ENCODE peak calls at places on chromosomes 7 and 10, in seven cellular contexts. One of them, this sample, is unnamed.

GRCh38 chr10:96366508-96366907 is 7.7 kb upstream of the OPALIN start:
- DNase-seq in activated CD4-positive, alpha-beta T cell treated with anti-CD3 and anti-CD28 coated beads, Interleukin-2, amount 50 U/mL, for 1 hour: no peak
- DNase-seq in SJSA1: no peak
- DNase-seq in CD4-positive, alpha-beta T cell: no peak
- DNase-seq in tibial nerve: no peak
- DNase-seq in heart right ventricle: no peak
- DNase-seq in GM13976: no peak
- DNase-seq in this sample: no peak

GRCh38 chr10:84337199-84337598 is 8.8 kb downstream of the CCSER2 start:
- DNase-seq in activated CD4-positive, alpha-beta T cell treated with anti-CD3 and anti-CD28 coated beads, Interleukin-2, amount 50 U/mL, for 1 hour: no peak
- DNase-seq in SJSA1: no peak
- DNase-seq in CD4-positive, alpha-beta T cell: no peak
- DNase-seq in tibial nerve: no peak
- DNase-seq in heart right ventricle: no peak
- DNase-seq in GM13976: no peak
- DNase-seq in this sample: no peak

GRCh38 chr10:91198781-91199180 is 21.7 kb upstream of the PCGF5 start:
- DNase-seq in activated CD4-positive, alpha-beta T cell treated with anti-CD3 and anti-CD28 coated beads, Interleukin-2, amount 50 U/mL, for 1 hour: no peak
- DNase-seq in SJSA1: no peak
- DNase-seq in CD4-positive, alpha-beta T cell: no peak
- DNase-seq in tibial nerve: peak; percentile 53
- DNase-seq in heart right ventricle: no peak
- DNase-seq in GM13976: peak; percentile 40
- DNase-seq in this sample: no peak

GRCh38 chr10:72263613-72264241 is 10.0 kb upstream of the DDIT4 start:
- DNase-seq in activated CD4-positive, alpha-beta T cell treated with anti-CD3 and anti-CD28 coated beads, Interleukin-2, amount 50 U/mL, for 1 hour: peak; percentile 34
- DNase-seq in SJSA1: no peak
- DNase-seq in CD4-positive, alpha-beta T cell: peak; percentile 38
- DNase-seq in tibial nerve: no peak
- DNase-seq in heart right ventricle: no peak
- DNase-seq in GM13976: no peak
- DNase-seq in this sample: no peak

GRCh38 chr10:42734537-42734936 is 48.1 kb upstream of the BMS1 start:
- DNase-seq in activated CD4-positive, alpha-beta T cell treated with anti-CD3 and anti-CD28 coated beads, Interleukin-2, amount 50 U/mL, for 1 hour: no peak
- DNase-seq in SJSA1: no peak
- DNase-seq in CD4-positive, alpha-beta T cell: no peak
- DNase-seq in tibial nerve: peak; percentile 24
- DNase-seq in heart right ventricle: no peak
- DNase-seq in GM13976: no peak
- DNase-seq in this sample: no peak

GRCh38 chr10:130648807-130649206 is 512.6 kb downstream of the GLRX3 start:
- DNase-seq in activated CD4-positive, alpha-beta T cell treated with anti-CD3 and anti-CD28 coated beads, Interleukin-2, amount 50 U/mL, for 1 hour: no peak
- DNase-seq in SJSA1: no peak
- DNase-seq in CD4-positive, alpha-beta T cell: no peak
- DNase-seq in tibial nerve: no peak
- DNase-seq in heart right ventricle: no peak
- DNase-seq in GM13976: no peak
- DNase-seq in this sample: no peak

GRCh38 chr10:68800196-68800595 is 27.1 kb upstream of the STOX1 start:
- DNase-seq in activated CD4-positive, alpha-beta T cell treated with anti-CD3 and anti-CD28 coated beads, Interleukin-2, amount 50 U/mL, for 1 hour: no peak
- DNase-seq in SJSA1: no peak
- DNase-seq in CD4-positive, alpha-beta T cell: no peak
- DNase-seq in tibial nerve: no peak
- DNase-seq in heart right ventricle: no peak
- DNase-seq in GM13976: no peak
- DNase-seq in this sample: no peak

GRCh38 chr7:113487925-113488731 is 369.8 kb upstream of the SMIM30 start:
- DNase-seq in activated CD4-positive, alpha-beta T cell treated with anti-CD3 and anti-CD28 coated beads, Interleukin-2, amount 50 U/mL, for 1 hour: no peak
- DNase-seq in SJSA1: no peak
- DNase-seq in CD4-positive, alpha-beta T cell: no peak
- DNase-seq in tibial nerve: no peak
- DNase-seq in heart right ventricle: no peak
- DNase-seq in GM13976: no peak
- DNase-seq in this sample: no peak

GRCh38 chr10:14086596-14086995 is 244.1 kb downstream of the FRMD4A start:
- DNase-seq in activated CD4-positive, alpha-beta T cell treated with anti-CD3 and anti-CD28 coated beads, Interleukin-2, amount 50 U/mL, for 1 hour: no peak
- DNase-seq in SJSA1: no peak
- DNase-seq in CD4-positive, alpha-beta T cell: no peak
- DNase-seq in tibial nerve: no peak
- DNase-seq in heart right ventricle: no peak
- DNase-seq in GM13976: no peak
- DNase-seq in this sample: no peak

GRCh38 chr10:62069452-62070191 is 168.1 kb downstream of the ARID5B start:
- DNase-seq in activated CD4-positive, alpha-beta T cell treated with anti-CD3 and anti-CD28 coated beads, Interleukin-2, amount 50 U/mL, for 1 hour: no peak
- DNase-seq in SJSA1: no peak
- DNase-seq in CD4-positive, alpha-beta T cell: no peak
- DNase-seq in tibial nerve: no peak
- DNase-seq in heart right ventricle: no peak
- DNase-seq in GM13976: no peak
- DNase-seq in this sample: no peak

GRCh38 chr7:128906001-128906765 is 4.3 kb downstream of the KCP start:
- DNase-seq in activated CD4-positive, alpha-beta T cell treated with anti-CD3 and anti-CD28 coated beads, Interleukin-2, amount 50 U/mL, for 1 hour: no peak
- DNase-seq in SJSA1: no peak
- DNase-seq in CD4-positive, alpha-beta T cell: no peak
- DNase-seq in tibial nerve: no peak
- DNase-seq in heart right ventricle: no peak
- DNase-seq in GM13976: no peak
- DNase-seq in this sample: peak; percentile 5

GRCh38 chr10:121596668-121597503 is 1.4 kb downstream of the FGFR2 start:
- DNase-seq in activated CD4-positive, alpha-beta T cell treated with anti-CD3 and anti-CD28 coated beads, Interleukin-2, amount 50 U/mL, for 1 hour: no peak
- DNase-seq in SJSA1: no peak
- DNase-seq in CD4-positive, alpha-beta T cell: no peak
- DNase-seq in tibial nerve: no peak
- DNase-seq in heart right ventricle: peak; percentile 16
- DNase-seq in GM13976: no peak
- DNase-seq in this sample: no peak

GRCh38 chr7:52431082-52431815 is 604.2 kb upstream of the POM121L12 start:
- DNase-seq in activated CD4-positive, alpha-beta T cell treated with anti-CD3 and anti-CD28 coated beads, Interleukin-2, amount 50 U/mL, for 1 hour: no peak
- DNase-seq in SJSA1: no peak
- DNase-seq in CD4-positive, alpha-beta T cell: no peak
- DNase-seq in tibial nerve: no peak
- DNase-seq in heart right ventricle: no peak
- DNase-seq in GM13976: no peak
- DNase-seq in this sample: no peak

GRCh38 chr7:12703881-12704280 is 16.4 kb downstream of the ARL4A start:
- DNase-seq in activated CD4-positive, alpha-beta T cell treated with anti-CD3 and anti-CD28 coated beads, Interleukin-2, amount 50 U/mL, for 1 hour: no peak
- DNase-seq in SJSA1: no peak
- DNase-seq in CD4-positive, alpha-beta T cell: no peak
- DNase-seq in tibial nerve: no peak
- DNase-seq in heart right ventricle: no peak
- DNase-seq in GM13976: no peak
- DNase-seq in this sample: no peak

GRCh38 chr7:157568785-157569584 is 232.2 kb downstream of the DNAJB6 start:
- DNase-seq in activated CD4-positive, alpha-beta T cell treated with anti-CD3 and anti-CD28 coated beads, Interleukin-2, amount 50 U/mL, for 1 hour: peak; percentile 72
- DNase-seq in SJSA1: no peak
- DNase-seq in CD4-positive, alpha-beta T cell: peak; percentile 58
- DNase-seq in tibial nerve: peak; percentile 20
- DNase-seq in heart right ventricle: peak; percentile 66
- DNase-seq in GM13976: peak; percentile 56
- DNase-seq in this sample: no peak

GRCh38 chr10:91467114-91467513 is 57.0 kb downstream of the HECTD2 start:
- DNase-seq in activated CD4-positive, alpha-beta T cell treated with anti-CD3 and anti-CD28 coated beads, Interleukin-2, amount 50 U/mL, for 1 hour: no peak
- DNase-seq in SJSA1: no peak
- DNase-seq in CD4-positive, alpha-beta T cell: no peak
- DNase-seq in tibial nerve: no peak
- DNase-seq in heart right ventricle: no peak
- DNase-seq in GM13976: no peak
- DNase-seq in this sample: no peak

GRCh38 chr7:151834281-151835035 is 42.5 kb downstream of the PRKAG2 start:
- DNase-seq in activated CD4-positive, alpha-beta T cell treated with anti-CD3 and anti-CD28 coated beads, Interleukin-2, amount 50 U/mL, for 1 hour: no peak
- DNase-seq in SJSA1: no peak
- DNase-seq in CD4-positive, alpha-beta T cell: no peak
- DNase-seq in tibial nerve: no peak
- DNase-seq in heart right ventricle: no peak
- DNase-seq in GM13976: no peak
- DNase-seq in this sample: no peak

GRCh38 chr10:97612386-97612785 is 20.9 kb downstream of the MORN4 start:
- DNase-seq in activated CD4-positive, alpha-beta T cell treated with anti-CD3 and anti-CD28 coated beads, Interleukin-2, amount 50 U/mL, for 1 hour: no peak
- DNase-seq in SJSA1: no peak
- DNase-seq in CD4-positive, alpha-beta T cell: no peak
- DNase-seq in tibial nerve: peak; percentile 17
- DNase-seq in heart right ventricle: peak; percentile 22
- DNase-seq in GM13976: peak; percentile 54
- DNase-seq in this sample: no peak

GRCh38 chr10:15897282-15897681 is 37.0 kb upstream of the MINDY3 start:
- DNase-seq in activated CD4-positive, alpha-beta T cell treated with anti-CD3 and anti-CD28 coated beads, Interleukin-2, amount 50 U/mL, for 1 hour: no peak
- DNase-seq in SJSA1: no peak
- DNase-seq in CD4-positive, alpha-beta T cell: no peak
- DNase-seq in tibial nerve: no peak
- DNase-seq in heart right ventricle: no peak
- DNase-seq in GM13976: no peak
- DNase-seq in this sample: no peak

GRCh38 chr10:77926566-77927342 is at the start of gene DLG5:
- DNase-seq in activated CD4-positive, alpha-beta T cell treated with anti-CD3 and anti-CD28 coated beads, Interleukin-2, amount 50 U/mL, for 1 hour: no peak
- DNase-seq in SJSA1: peak; percentile 74
- DNase-seq in CD4-positive, alpha-beta T cell: no peak
- DNase-seq in tibial nerve: peak; percentile 40
- DNase-seq in heart right ventricle: peak; percentile 66
- DNase-seq in GM13976: peak; percentile 73
- DNase-seq in this sample: no peak

GRCh38 chr7:18786196-18786727 is 290.7 kb downstream of the HDAC9 start:
- DNase-seq in activated CD4-positive, alpha-beta T cell treated with anti-CD3 and anti-CD28 coated beads, Interleukin-2, amount 50 U/mL, for 1 hour: no peak
- DNase-seq in SJSA1: no peak
- DNase-seq in CD4-positive, alpha-beta T cell: no peak
- DNase-seq in tibial nerve: no peak
- DNase-seq in heart right ventricle: no peak
- DNase-seq in GM13976: no peak
- DNase-seq in this sample: no peak